ENCODE peak calls at places on chromosomes 5 and 9, in eight cellular contexts. R is activated naive CD4-positive, alpha-beta T cell treated with anti-CD3 and anti-CD28 coated beads, Interleukin-2, amount 50 U/mL, for 72 hours; L is heart right ventricle; F is naive thymus-derived CD8-positive, alpha-beta T cell; X is activated CD8-positive, alpha-beta T cell treated with anti-CD3 and anti-CD28 coated beads for 36 hours; Z is T-helper 17 cell; A is omental fat pad; M is sciatic nerve. K is an unnamed sample.
A peak's percentile ranks its signal among the peaks of the same experiment; 100 is the strongest.

GRCh38 chr9:96345551-96345950 is 38.0 kb downstream of the SLC35D2 start:
- ATAC-seq in R (no peak), L (no peak), F (no peak), X (no peak), Z (no peak), A (no peak), M (no peak), K (no peak)

GRCh38 chr5:1331861-1332405 is 13.0 kb downstream of the CLPTM1L start:
- ATAC-seq in R (peak; percentile 42), L (no peak), F (no peak), X (no peak), Z (no peak), A (no peak), M (no peak), K (no peak)

GRCh38 chr5:118981783-118982182 is 6.6 kb downstream of the DTWD2 start:
- ATAC-seq in R (no peak), L (no peak), F (no peak), X (no peak), Z (no peak), A (no peak), M (no peak), K (no peak)

GRCh38 chr9:13083973-13084528 is 195.4 kb downstream of the MPDZ start:
- ATAC-seq in R (no peak), L (no peak), F (no peak), X (no peak), Z (no peak), A (no peak), M (no peak), K (no peak)

GRCh38 chr5:168404366-168404765 is 81.9 kb upstream of the RARS1 start:
- ATAC-seq in R (no peak), L (no peak), F (no peak), X (no peak), Z (no peak), A (no peak), M (peak; percentile 50), K (no peak)

GRCh38 chr5:142014911-142015584 is 2.2 kb upstream of the GNPDA1 start:
- ATAC-seq in R (peak; percentile 32), L (peak; percentile 12), F (peak; percentile 21), X (peak; percentile 12), Z (peak; percentile 48), A (peak; percentile 11), M (no peak), K (no peak)

GRCh38 chr5:119743927-119744326 is 114.6 kb downstream of the FAM170A start:
- ATAC-seq in R (peak; percentile 72), L (no peak), F (no peak), X (peak; percentile 55), Z (peak; percentile 51), A (no peak), M (no peak), K (no peak)

GRCh38 chr5:5347442-5347841 is 75.0 kb upstream of the ICE1 start:
- ATAC-seq in R (no peak), L (no peak), F (no peak), X (no peak), Z (no peak), A (no peak), M (no peak), K (no peak)

GRCh38 chr5:16502866-16503265 is 37.3 kb upstream of the ZNF622 start:
- ATAC-seq in R (no peak), L (no peak), F (no peak), X (no peak), Z (no peak), A (no peak), M (no peak), K (no peak)

GRCh38 chr5:159341914-159342313 is 11.6 kb upstream of the IL12B start:
- ATAC-seq in R (no peak), L (peak; percentile 92), F (peak; percentile 46), X (peak; percentile 31), Z (peak; percentile 83), A (no peak), M (peak; percentile 78), K (peak; percentile 47)

GRCh38 chr9:6646028-6646636 is 603 bp upstream of the GLDC start:
- ATAC-seq in R (peak; percentile 42), L (no peak), F (peak; percentile 15), X (peak; percentile 52), Z (peak; percentile 25), A (no peak), M (no peak), K (no peak)

GRCh38 chr9:93043122-93043521 is 15.4 kb upstream of the SUSD3 start:
- ATAC-seq in R (no peak), L (no peak), F (peak; percentile 14), X (no peak), Z (peak; percentile 49), A (no peak), M (no peak), K (no peak)

GRCh38 chr9:136151214-136151804 is 32.6 kb upstream of the TMEM250 start:
- ATAC-seq in R (no peak), L (no peak), F (no peak), X (no peak), Z (no peak), A (no peak), M (no peak), K (no peak)

GRCh38 chr9:23375511-23375910 is 450.5 kb downstream of the ELAVL2 start:
- ATAC-seq in R (no peak), L (no peak), F (no peak), X (no peak), Z (no peak), A (no peak), M (no peak), K (no peak)

GRCh38 chr5:132751444-132751843 is 4.2 kb downstream of the CCNI2 start:
- ATAC-seq in R (peak; percentile 65), L (no peak), F (no peak), X (peak; percentile 22), Z (peak; percentile 12), A (peak; percentile 27), M (peak; percentile 86), K (peak; percentile 42)

GRCh38 chr9:74543145-74543544 is 46.0 kb downstream of the RORB start:
- ATAC-seq in R (no peak), L (no peak), F (no peak), X (no peak), Z (no peak), A (no peak), M (no peak), K (no peak)

GRCh38 chr5:55456216-55456895 is 78.4 kb downstream of the PLPP1 start:
- ATAC-seq in R (peak; percentile 84), L (no peak), F (no peak), X (peak; percentile 45), Z (no peak), A (no peak), M (no peak), K (no peak)

GRCh38 chr5:74342948-74343682 is 297.4 kb downstream of the ENC1 start:
- ATAC-seq in R (no peak), L (no peak), F (no peak), X (no peak), Z (no peak), A (no peak), M (no peak), K (no peak)

GRCh38 chr9:83041771-83042170 is 21.2 kb downstream of the RASEF start:
- ATAC-seq in R (no peak), L (no peak), F (no peak), X (no peak), Z (no peak), A (no peak), M (no peak), K (no peak)

GRCh38 chr5:146341854-146342253 is 3.2 kb downstream of the POU4F3 start:
- ATAC-seq in R (no peak), L (no peak), F (no peak), X (no peak), Z (no peak), A (no peak), M (no peak), K (no peak)

K was measured in gastroesophageal sphincter.